ENCODE peak calls at places on chromosome 1, in six cellular contexts. N, T, X, I, C and F are unnamed samples.

GRCh38 chr1:31562707-31563360 is 13.5 kb upstream of the TINAGL1 start:
- DNase-seq in N (no peak), T (no peak), X (no peak), I (no peak), C (no peak), F (peak; percentile 33)

GRCh38 chr1:88189525-88189924 is 494.5 kb upstream of the PKN2 start:
- DNase-seq in N (no peak), T (no peak), X (no peak), I (no peak), C (no peak), F (no peak)

GRCh38 chr1:156809281-156809680 is 7.4 kb downstream of the SH2D2A start:
- DNase-seq in N (no peak), T (no peak), X (no peak), I (no peak), C (no peak), F (no peak)

GRCh38 chr1:109370712-109371270 is 26.9 kb downstream of the SORT1 start:
- DNase-seq in N (no peak), T (no peak), X (no peak), I (peak; percentile 93), C (peak; percentile 87), F (peak; percentile 98)

GRCh38 chr1:11692899-11693590 is 1.5 kb downstream of the DRAXIN start:
- DNase-seq in N (no peak), T (peak; percentile 54), X (no peak), I (peak; percentile 83), C (peak; percentile 64), F (peak; percentile 84)

GRCh38 chr1:167412072-167412471 is 106.3 kb downstream of the CD247 start:
- DNase-seq in N (no peak), T (no peak), X (no peak), I (no peak), C (no peak), F (no peak)

GRCh38 chr1:32703479-32704291 is 1.1 kb upstream of the SYNC start:
- DNase-seq in N (no peak), T (peak; percentile 96), X (no peak), I (peak; percentile 79), C (peak; percentile 97), F (peak; percentile 89)

GRCh38 chr1:224542783-224543440 is 73.2 kb upstream of the CNIH3 start:
- DNase-seq in N (no peak), T (peak; percentile 74), X (no peak), I (peak; percentile 95), C (peak; percentile 62), F (peak; percentile 99)

GRCh38 chr1:51305371-51305823 is 25.0 kb downstream of the TTC39A start:
- DNase-seq in N (no peak), T (no peak), X (no peak), I (no peak), C (no peak), F (no peak)